ENCODE peak calls at places on chromosomes 12 and 14, in five cellular contexts. M is PC-9, K is substantia nigra, T is lower leg skin, J is cerebellum. B is an unnamed sample.

GRCh38 chr14:94622653-94623421 is 10.6 kb downstream of the SERPINA3 start:
- DNase-seq in M (no peak), T (peak), K (no peak), J (no peak), B (no peak)

GRCh38 chr12:124539084-124540041 is 28.0 kb downstream of the NCOR2 start:
- DNase-seq in K (no peak), M (no peak), T (no peak), J (no peak), B (no peak)

GRCh38 chr12:112130461-112130998 is 5.2 kb downstream of the TRAFD1 start:
- DNase-seq in J (no peak), T (no peak), M (no peak), K (no peak), B (no peak)

GRCh38 chr14:102659797-102660196 is 67.3 kb downstream of the RCOR1 start:
- DNase-seq in M (no peak), K (no peak), J (no peak), T (no peak), B (no peak)

GRCh38 chr14:24838945-24839616 is 205.1 kb upstream of the GZMB start:
- DNase-seq in M (no peak), T (no peak), K (no peak), J (peak), B (peak)

GRCh38 chr14:76191297-76191696 is 39.6 kb downstream of the GPATCH2L start:
- DNase-seq in K (no peak), M (no peak), J (no peak), T (no peak), B (no peak)

GRCh38 chr12:27922591-27923139 is 49.9 kb downstream of the PTHLH start:
- DNase-seq in M (peak), K (no peak), J (peak), T (no peak), B (peak)

GRCh38 chr12:131965073-131965472 is 15.3 kb downstream of the EP400 start:
- DNase-seq in M (no peak), T (no peak), K (no peak), J (no peak), B (no peak)

GRCh38 chr12:120725659-120726509 is at the start of gene ACADS:
- DNase-seq in J (peak), M (peak), T (peak), K (peak), B (peak)

GRCh38 chr14:26138764-26139445 is 458.9 kb downstream of the NOVA1 start:
- DNase-seq in J (no peak), T (no peak), M (no peak), K (no peak), B (no peak)

GRCh38 chr14:23364164-23364571 is 804 bp downstream of the EFS start:
- DNase-seq in K (peak), T (peak), M (no peak), J (peak), B (no peak)

GRCh38 chr12:70451528-70451927 is 85.4 kb downstream of the KCNMB4 start:
- DNase-seq in T (no peak), M (no peak), K (no peak), J (no peak), B (no peak)

GRCh38 chr14:51442513-51443175 is 202.6 kb downstream of the TMX1 start:
- DNase-seq in T (no peak), K (no peak), M (peak), J (no peak), B (no peak)

GRCh38 chr14:65840786-65841185 is 428.3 kb downstream of the FUT8 start:
- DNase-seq in M (no peak), K (no peak), J (no peak), T (no peak), B (no peak)

GRCh38 chr14:75499084-75499875 is 23.0 kb upstream of the BATF start:
- DNase-seq in J (no peak), T (peak), K (no peak), M (no peak), B (no peak)

GRCh38 chr12:107335802-107336570 is 242.6 kb upstream of the CRY1 start:
- DNase-seq in J (no peak), T (no peak), K (no peak), M (no peak), B (no peak)

GRCh38 chr14:95413289-95414215 is 93.8 kb upstream of the CLMN start:
- DNase-seq in T (no peak), K (no peak), J (no peak), M (no peak), B (no peak)